ENCODE peak calls at places on chromosomes 13 and 19, in seven cellular contexts. L is psoas muscle, E is endodermal cell, Q is tibial artery, B is heart right ventricle, R is ascending aorta, N is uterus. Z is an unnamed sample.

GRCh38 chr19:38442736-38443135 is 9.2 kb downstream of the RYR1 start:
- DNase-seq in L (no peak), E (no peak), Q (no peak), B (no peak), R (no peak), N (no peak), Z (no peak)

GRCh38 chr13:114315074-114315785 is 927 bp downstream of the CHAMP1 start:
- DNase-seq in L (no peak), E (no peak), Q (no peak), B (no peak), R (no peak), N (no peak), Z (no peak)

GRCh38 chr19:34041922-34042521 is 130.3 kb upstream of the LSM14A start:
- DNase-seq in L (peak; percentile 77), E (peak; percentile 93), Q (peak; percentile 72), B (peak; percentile 68), R (peak; percentile 83), N (peak; percentile 19), Z (peak; percentile 74)

GRCh38 chr13:44872751-44873150 is 116.5 kb downstream of the NUFIP1 start:
- DNase-seq in L (no peak), E (no peak), Q (no peak), B (no peak), R (peak; percentile 28), N (no peak), Z (no peak)

GRCh38 chr19:45276284-45276687 is 25.2 kb downstream of the MARK4 start:
- DNase-seq in L (no peak), E (no peak), Q (no peak), B (no peak), R (no peak), N (no peak), Z (no peak)

GRCh38 chr19:18996796-18997394 is 36.4 kb downstream of the SUGP2 start:
- DNase-seq in L (no peak), E (no peak), Q (no peak), B (no peak), R (no peak), N (no peak), Z (no peak)

GRCh38 chr19:1933245-1933644 is 7.7 kb upstream of the CSNK1G2 start:
- DNase-seq in L (no peak), E (no peak), Q (no peak), B (no peak), R (no peak), N (no peak), Z (no peak)

GRCh38 chr13:112614835-112615234 is 26.9 kb upstream of the TUBGCP3 start:
- DNase-seq in L (no peak), E (no peak), Q (no peak), B (no peak), R (no peak), N (no peak), Z (no peak)

GRCh38 chr13:23321534-23322241 is 111.8 kb downstream of the SACS start:
- DNase-seq in L (peak; percentile 83), E (no peak), Q (peak; percentile 64), B (no peak), R (peak; percentile 92), N (peak; percentile 54), Z (no peak)

GRCh38 chr19:29715695-29716581 is 877 bp upstream of the C19orf12 start:
- DNase-seq in L (no peak), E (no peak), Q (no peak), B (no peak), R (no peak), N (no peak), Z (no peak)

GRCh38 chr13:102466836-102467235 is 65.0 kb upstream of the FGF14 start:
- DNase-seq in L (no peak), E (no peak), Q (no peak), B (no peak), R (no peak), N (no peak), Z (no peak)

GRCh38 chr19:3266092-3266693 is 41.7 kb downstream of the CELF5 start:
- DNase-seq in L (no peak), E (no peak), Q (no peak), B (no peak), R (no peak), N (no peak), Z (no peak)

DNA sequence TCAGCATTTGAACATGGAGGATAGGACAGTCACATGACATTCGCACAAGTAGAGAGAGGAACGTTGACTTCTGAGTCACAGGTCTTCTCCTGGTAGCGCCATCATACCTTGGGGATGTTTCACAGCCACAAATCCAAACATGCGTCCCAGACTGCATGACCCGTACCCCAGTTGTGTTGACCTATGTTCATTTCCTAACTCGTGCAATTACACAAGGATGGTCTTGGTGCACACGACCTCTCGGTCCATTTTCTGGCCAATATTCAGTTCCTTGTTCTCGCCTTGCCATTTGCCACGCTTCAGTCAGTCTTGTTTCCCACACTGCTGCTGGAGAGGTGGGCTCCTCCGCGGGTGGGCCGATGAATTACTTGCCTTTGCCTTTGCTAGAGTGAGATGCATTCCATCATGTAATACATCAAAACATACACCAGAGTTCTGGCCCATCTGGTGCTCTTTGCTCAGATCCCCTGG is 87.3 kb downstream of the COL4A2 start:
- DNase-seq in L (no peak), E (no peak), Q (no peak), B (no peak), R (no peak), N (no peak), Z (no peak)
- H3K4me3 ChIP-seq in L (no peak overlapping the region), E (no peak overlapping the region), Q (no peak overlapping the region), B (no peak overlapping the region), R (no peak overlapping the region), N (no peak overlapping the region), Z (no peak overlapping the region)

GRCh38 chr19:6724631-6725185 is 4.3 kb upstream of the C3 start:
- DNase-seq in L (peak; percentile 8), E (no peak), Q (no peak), B (no peak), R (no peak), N (no peak), Z (no peak)
- TF ChIP-seq CTCF in L (no peak), E (no peak), Q (no peak), B (no peak), R (no peak), N (no peak), Z (no peak)

GRCh38 chr19:4534836-4535658 is at the start of gene PLIN5:
- DNase-seq in L (peak; percentile 95), E (peak; percentile 97), Q (peak; percentile 32), B (peak; percentile 83), R (no peak), N (peak; percentile 59), Z (peak; percentile 88)
- H3K4me3 ChIP-seq in L (peak within 1 kb of the TSS; percentile 66), E (peak within 1 kb of the TSS; percentile 53), Q (no peak within 1 kb of the TSS), B (peak within 1 kb of the TSS; percentile 50), R (peak within 1 kb of the TSS; percentile 12), N (no peak within 1 kb of the TSS), Z (no peak within 1 kb of the TSS)

GRCh38 chr13:80141114-80141849 is 199.6 kb downstream of the SPRY2 start:
- DNase-seq in L (no peak), E (peak; percentile 57), Q (peak; percentile 34), B (peak; percentile 40), R (peak; percentile 74), N (peak; percentile 26), Z (no peak)
- TF ChIP-seq CTCF in L (no peak), E (no peak), Q (no peak), B (no peak), R (no peak), N (no peak), Z (no peak)

DNA sequence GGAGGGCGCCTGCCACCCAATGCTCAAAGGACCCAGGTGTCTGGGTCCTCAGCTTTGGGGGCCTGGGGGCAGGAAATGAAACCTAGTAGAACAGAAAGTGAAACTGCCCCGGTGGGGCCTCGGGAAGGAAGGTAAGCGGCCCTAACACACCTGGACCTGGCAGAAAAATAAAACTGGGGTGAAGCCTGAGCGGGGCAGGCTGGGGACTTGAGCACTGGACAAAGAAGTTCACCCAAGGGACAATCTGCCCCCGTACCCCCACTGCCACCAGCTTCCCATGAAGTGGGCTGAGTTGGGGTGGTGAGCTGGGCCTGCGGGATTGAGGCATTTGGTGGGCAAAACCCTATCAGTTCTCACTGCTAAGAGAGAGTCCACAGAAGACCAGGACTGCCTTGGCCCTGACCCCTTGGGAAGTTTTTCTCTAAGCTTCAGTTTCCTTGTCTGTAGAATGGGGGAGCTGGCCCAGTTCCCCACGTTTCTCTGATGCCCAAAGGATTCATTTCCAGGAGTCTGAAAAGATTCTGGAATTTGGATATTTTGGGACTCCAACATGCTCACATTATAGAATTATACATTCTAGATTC is 2.3 kb downstream of the PRKD2 start:
- DNase-seq in L (no peak), E (no peak), Q (no peak), B (no peak), R (no peak), N (no peak), Z (no peak)
- H3K4me3 ChIP-seq in L (peak overlapping the region; percentile 89), E (peak overlapping the region; percentile 96), Q (peak overlapping the region; percentile 92), B (peak overlapping the region; percentile 63), R (peak overlapping the region; percentile 76), N (peak overlapping the region; percentile 64), Z (peak overlapping the region; percentile 51)

GRCh38 chr19:4266253-4267000 is 12.6 kb upstream of the SHD start:
- DNase-seq in L (no peak), E (no peak), Q (no peak), B (no peak), R (no peak), N (no peak), Z (no peak)

GRCh38 chr19:4268816-4269430 is 10.1 kb upstream of the SHD start:
- DNase-seq in L (no peak), E (no peak), Q (no peak), B (no peak), R (no peak), N (no peak), Z (no peak)

GRCh38 chr19:4267101-4267900 is 11.8 kb upstream of the SHD start:
- DNase-seq in L (peak; percentile 75), E (peak; percentile 93), Q (peak; percentile 34), B (peak; percentile 53), R (peak; percentile 69), N (peak; percentile 51), Z (peak; percentile 41)

GRCh38 chr19:4264812-4265211 is 14.3 kb upstream of the SHD start:
- DNase-seq in L (no peak), E (no peak), Q (no peak), B (no peak), R (no peak), N (no peak), Z (no peak)

DNA sequence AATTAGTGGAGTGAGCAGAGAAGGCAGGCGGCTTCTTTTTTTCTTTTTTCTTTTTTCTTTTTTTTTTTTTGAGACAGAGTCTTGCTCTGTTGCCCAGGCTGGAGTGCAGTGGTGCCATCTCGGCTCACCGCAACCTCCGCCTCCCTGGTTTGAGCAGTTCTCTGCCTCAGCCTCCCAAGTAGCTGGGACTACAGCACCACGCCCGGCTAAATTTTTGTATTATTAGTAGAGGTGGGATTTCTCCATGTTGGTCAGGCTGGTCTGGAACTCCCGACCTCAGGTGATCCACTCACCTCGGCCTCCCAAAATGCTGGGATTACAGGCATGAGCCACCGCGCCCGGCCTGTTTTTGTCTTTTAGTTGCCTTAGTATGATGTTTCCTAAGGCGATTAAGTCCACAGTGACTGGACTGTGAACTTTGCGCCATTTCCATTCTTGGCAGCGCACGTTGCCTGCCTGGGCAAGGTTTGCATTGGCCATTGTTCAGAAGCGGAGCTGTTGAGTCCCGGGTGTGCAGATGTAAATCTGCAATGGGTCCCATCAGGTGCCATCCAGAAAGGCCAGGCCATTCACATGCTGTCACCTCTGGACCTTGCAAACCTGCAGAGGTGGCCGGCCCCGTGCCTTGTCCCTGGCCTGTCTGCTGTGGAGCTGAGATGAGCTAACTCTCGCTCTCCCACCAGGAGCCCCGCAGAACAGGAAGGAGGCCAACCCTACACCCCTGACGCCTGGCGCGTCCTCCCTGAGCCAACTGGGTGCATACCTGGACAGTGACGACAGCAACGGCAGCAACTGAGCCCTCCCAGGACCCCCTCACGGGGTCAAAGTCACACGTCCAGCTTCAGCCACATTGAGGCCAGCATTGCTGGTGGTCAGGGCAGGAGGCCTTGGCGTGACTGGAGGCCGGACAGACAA is 10.9 kb upstream of the SHD start:
- DNase-seq in L (no peak), E (no peak), Q (no peak), B (no peak), R (no peak), N (no peak), Z (no peak)
- TF ChIP-seq CTCF in L (no peak), E (no peak), Q (no peak), B (peak; percentile 4), R (no peak), N (no peak), Z (no peak)

Z was measured in lung.